ENCODE peak calls at places on chromosomes 16 and 17, in eight cellular contexts. U is brain microvascular endothelial cell, D is neural crest cell, J is IMR-90, L is WERI-Rb-1, K is GM12865, E is HCT116, M is pancreas. C is an unnamed sample.

GRCh38 chr17:14312522-14312921 is 11.6 kb downstream of the HS3ST3B1 start:
- DNase-seq in J (no peak), L (no peak), U (no peak), K (no peak), D (no peak), M (no peak), E (no peak), C (no peak)

GRCh38 chr17:50266384-50267073 is 7.7 kb upstream of the TMEM92 start:
- DNase-seq in K (no peak), D (no peak), E (no peak), L (peak), J (peak), U (peak), M (peak), C (no peak)

GRCh38 chr16:27169511-27170071 is 33.7 kb upstream of the KDM8 start:
- DNase-seq in J (peak), D (no peak), M (no peak), L (no peak), K (peak), U (peak), E (no peak), C (no peak)

GRCh38 chr17:2053380-2054261 is 1.3 kb upstream of the HIC1 start:
- DNase-seq in K (peak), U (no peak), D (peak), E (no peak), J (peak), M (no peak), L (peak), C (no peak)

GRCh38 chr16:80594756-80595155 is 54.0 kb downstream of the DYNLRB2 start:
- DNase-seq in E (no peak), L (no peak), J (peak), U (no peak), M (no peak), D (no peak), K (no peak), C (no peak)

GRCh38 chr17:17041018-17041521 is 1.2 kb upstream of the MPRIP start:
- DNase-seq in U (peak), E (no peak), J (peak), L (peak), M (peak), K (no peak), D (no peak), C (no peak)

GRCh38 chr17:56694825-56695224 is 101.3 kb downstream of the NOG start:
- DNase-seq in E (no peak), M (no peak), L (no peak), U (no peak), D (no peak), K (no peak), J (peak), C (no peak)

GRCh38 chr17:77420476-77420803 is 279.7 kb downstream of the SEC14L1 start:
- DNase-seq in L (peak), M (no peak), D (no peak), U (no peak), J (no peak), E (no peak), K (no peak), C (no peak)

DNA sequence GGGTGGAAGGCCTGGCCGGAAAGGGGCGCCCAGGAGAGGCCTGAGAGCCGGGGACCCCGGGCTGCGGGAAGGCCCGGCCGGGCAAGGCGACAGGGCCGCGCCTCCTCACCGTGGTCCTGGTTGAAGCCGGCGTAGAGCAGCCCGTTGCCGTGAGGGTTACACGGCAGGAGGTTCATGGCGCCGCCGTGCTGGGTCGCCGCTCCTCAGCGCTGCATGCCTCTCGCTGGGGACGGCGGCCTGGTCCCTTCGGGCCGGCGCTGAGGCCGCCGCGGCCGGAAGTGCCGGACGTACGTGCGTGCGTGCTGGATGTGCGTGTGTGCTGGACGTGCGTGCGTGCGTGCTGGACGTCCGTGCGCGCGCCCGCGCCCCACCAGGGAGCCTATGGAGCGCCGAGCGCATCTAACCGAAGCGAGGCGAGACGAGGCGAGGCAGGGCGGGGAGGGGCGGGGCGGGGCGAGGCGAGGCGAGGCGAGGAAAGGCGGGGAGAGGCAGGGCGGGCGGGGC is at the start of gene WDR45B:
- DNase-seq in L (peak), E (peak), U (peak), K (peak), J (peak), M (peak), D (peak), C (peak)
- TF ChIP-seq CTCF in L (no peak), E (no peak), U (no peak), K (no peak), J (no peak), M (no peak), D (no peak), C (no peak)

GRCh38 chr16:23082161-23082788 is 67.0 kb downstream of the USP31 start:
- DNase-seq in E (no peak), J (no peak), L (peak), M (no peak), D (no peak), K (no peak), U (no peak), C (no peak)

GRCh38 chr16:23079683-23080221 is 69.5 kb downstream of the USP31 start:
- DNase-seq in E (no peak), L (no peak), U (no peak), M (no peak), D (no peak), J (no peak), K (no peak), C (no peak)

GRCh38 chr16:23080329-23080728 is 68.9 kb downstream of the USP31 start:
- DNase-seq in M (no peak), E (no peak), U (no peak), J (no peak), D (no peak), L (no peak), K (no peak), C (no peak)

GRCh38 chr16:23080747-23081146 is 68.5 kb downstream of the USP31 start:
- DNase-seq in U (no peak), M (no peak), D (no peak), K (no peak), L (no peak), E (no peak), J (no peak), C (no peak)

DNA sequence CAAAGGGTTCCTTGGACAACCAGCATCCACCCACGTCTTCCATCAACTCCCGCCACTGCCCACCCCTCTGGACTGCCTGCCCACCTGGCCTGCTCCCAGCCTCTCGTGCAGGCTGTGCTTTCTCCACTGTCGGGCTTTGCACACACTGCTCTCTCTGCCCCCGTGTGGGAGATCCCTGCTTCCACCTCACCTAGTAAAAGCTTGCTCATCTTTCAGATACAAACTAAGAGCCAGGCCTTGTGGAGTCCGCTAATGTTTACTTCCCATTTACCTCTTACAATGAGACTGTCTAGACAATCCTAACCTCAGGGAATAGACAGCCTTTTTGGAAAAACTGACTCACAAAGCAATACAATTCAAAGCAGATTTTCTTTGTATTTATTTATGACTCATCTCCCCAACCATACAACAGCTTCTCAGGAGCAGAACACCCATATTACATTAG is 67.6 kb downstream of the USP31 start:
- DNase-seq in K (no peak), M (no peak), J (peak), D (no peak), L (no peak), U (peak), E (no peak), C (no peak)
- TF ChIP-seq CTCF in K (no peak), M (no peak), J (no peak), D (no peak), L (no peak), U (peak), E (no peak), C (no peak)

DNA sequence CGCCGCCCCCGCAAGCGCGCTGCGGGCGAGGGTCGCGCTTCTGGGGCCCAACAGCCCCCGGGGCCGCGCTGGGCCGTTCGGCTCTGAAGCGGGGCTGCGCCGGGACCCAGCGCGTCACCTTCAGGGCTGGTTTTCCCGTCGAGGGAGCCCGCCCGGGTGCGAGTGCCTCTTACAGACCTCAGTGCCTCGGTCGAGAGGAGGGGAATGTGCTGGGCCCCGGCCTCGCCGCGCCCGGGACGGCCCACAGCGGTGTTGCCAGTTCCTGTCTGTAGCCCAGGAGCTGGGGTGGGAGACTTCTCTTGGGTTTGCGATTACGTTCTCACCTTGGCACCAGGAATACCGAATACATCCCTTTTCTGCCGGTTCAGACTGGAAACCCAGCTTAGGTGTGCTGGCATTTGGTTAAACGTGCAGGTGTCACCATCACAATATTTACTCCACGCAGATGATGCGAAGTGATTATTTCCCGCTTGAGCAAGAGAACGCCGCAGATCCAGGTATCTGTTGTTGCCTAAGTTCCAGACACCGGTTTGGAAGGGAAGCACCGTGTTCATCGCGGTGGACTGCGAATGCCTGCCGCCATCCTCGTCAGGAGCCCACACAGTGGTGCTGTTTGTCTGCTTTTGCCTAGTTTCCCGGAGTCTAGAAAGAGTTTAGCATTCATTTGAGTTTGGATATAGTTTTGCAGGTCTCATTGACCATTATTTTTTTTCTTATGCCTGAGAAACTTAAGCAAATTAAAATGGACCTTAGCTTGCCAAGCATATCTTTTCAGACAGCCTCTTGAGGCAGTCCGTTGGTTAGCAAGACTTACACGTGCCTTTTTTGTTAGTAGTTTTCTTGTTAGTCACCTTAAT is 915 bp downstream of the MAP1LC3B start:
- DNase-seq in K (peak), E (no peak), U (no peak), D (peak), L (no peak), J (peak), M (peak), C (no peak)
- TF ChIP-seq CTCF in K (peak), E (no peak), U (peak), D (no peak), L (no peak), J (peak), M (no peak), C (peak)

GRCh38 chr17:66900126-66901010 is 64.1 kb upstream of the CACNG4 start:
- DNase-seq in U (no peak), L (no peak), J (peak), E (peak), D (no peak), K (no peak), M (no peak), C (no peak)
- TF ChIP-seq CTCF in U (peak), L (peak), J (peak), E (peak), D (peak), K (no peak), M (no peak), C (peak)

DNA sequence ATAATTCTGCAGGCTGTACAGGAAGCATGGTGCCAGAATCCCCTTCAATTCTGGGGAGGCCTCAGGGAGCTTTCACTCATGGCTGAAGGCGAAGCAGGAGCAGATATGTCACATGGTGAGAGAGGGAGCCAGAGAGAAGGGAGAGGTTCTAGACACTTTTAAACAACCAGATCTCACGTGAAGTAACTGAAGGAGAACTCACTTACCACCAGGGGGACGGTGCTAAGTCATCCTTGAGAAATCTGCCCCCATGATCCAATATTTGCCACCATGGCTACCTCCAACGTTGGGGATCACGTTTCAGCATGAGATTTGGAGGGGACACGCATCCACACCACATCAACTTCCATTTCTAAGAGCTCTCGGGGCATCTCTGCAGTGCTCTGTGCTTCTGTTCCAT is 37.4 kb upstream of the GNA13 start:
- DNase-seq in U (no peak), D (no peak), J (no peak), L (no peak), M (no peak), E (no peak), K (no peak), C (no peak)
- TF ChIP-seq CTCF in U (peak), D (peak), J (peak), L (peak), M (no peak), E (no peak), K (no peak), C (no peak)

GRCh38 chr16:4183258-4184037 is 58.4 kb downstream of the SRL start:
- DNase-seq in J (peak), D (peak), L (peak), E (peak), K (peak), U (peak), M (peak), C (peak)
- TF ChIP-seq CTCF in J (no peak), D (no peak), L (no peak), E (no peak), K (no peak), U (peak), M (no peak), C (no peak)

GRCh38 chr16:23597003-23597756 is 1.1 kb upstream of the NDUFAB1 start:
- DNase-seq in L (peak), M (no peak), K (peak), D (peak), J (no peak), E (peak), U (no peak), C (no peak)
- TF ChIP-seq CTCF in L (peak), M (no peak), K (peak), D (no peak), J (no peak), E (peak), U (peak), C (peak)

DNA sequence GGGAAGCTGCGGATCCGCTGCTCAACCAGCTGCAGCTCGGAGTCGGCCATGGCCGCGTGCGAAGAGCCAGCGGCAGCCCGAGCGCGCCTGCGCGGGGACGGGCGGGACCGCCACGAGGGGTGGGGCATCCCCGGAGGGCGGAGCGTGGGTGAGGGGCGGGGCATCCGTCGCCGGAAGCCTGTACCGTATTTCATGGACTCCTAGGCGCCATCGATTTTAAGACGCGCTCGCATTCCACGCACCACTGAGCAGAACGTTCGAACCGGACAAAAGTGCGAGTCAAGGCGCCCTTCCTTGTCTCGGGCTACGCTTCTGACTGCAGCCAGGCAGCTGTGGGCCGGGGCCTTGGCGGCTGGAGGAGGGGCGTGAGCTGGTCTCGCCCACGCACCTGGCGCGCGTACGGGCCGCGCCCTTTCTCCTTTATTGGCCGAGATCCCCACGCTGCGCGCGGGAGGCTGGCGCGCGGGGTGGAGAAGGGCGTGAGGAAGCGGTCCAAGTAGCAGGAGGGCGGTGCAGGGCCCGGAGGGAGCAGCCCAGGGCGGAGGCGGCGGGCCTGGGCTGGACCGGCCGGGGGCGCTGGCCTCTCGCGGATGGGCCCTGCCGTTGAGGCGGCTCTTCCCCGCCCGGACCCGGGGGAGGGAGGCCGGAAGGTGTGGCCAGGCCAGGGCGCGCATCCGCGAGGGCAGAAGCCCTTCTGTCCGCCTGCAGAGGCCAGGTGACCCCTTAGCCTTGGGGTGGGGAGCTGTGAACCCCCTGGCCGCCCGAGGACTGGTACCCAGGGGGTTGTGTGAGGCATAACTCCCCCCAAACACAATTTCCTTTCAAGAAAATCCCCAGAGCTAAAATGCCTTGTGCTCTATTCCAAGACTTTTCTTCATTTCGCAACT is at the start of gene APRT:
- DNase-seq in K (peak), E (peak), L (peak), D (peak), J (peak), U (peak), M (peak), C (peak)
- TF ChIP-seq CTCF in K (peak), E (no peak), L (peak), D (peak), J (peak), U (no peak), M (no peak), C (peak)

DNA sequence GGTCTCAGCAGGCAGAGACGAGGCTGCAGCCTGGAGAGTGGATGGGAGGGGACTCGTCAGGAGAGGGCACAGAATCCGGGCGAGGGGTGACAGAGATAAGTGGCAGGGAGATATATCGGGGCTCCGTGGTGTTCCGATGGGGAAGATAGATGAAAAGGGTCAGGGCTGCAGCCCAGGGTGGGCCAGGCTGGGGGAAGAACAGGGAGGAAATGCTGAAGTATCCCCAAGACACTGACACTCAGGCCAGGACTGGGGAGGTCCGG is 2.1 kb downstream of the LGALS3BP start:
- DNase-seq in E (no peak), K (no peak), D (no peak), L (no peak), M (no peak), U (no peak), J (no peak), C (no peak)
- TF ChIP-seq CTCF in E (no peak), K (no peak), D (no peak), L (no peak), M (no peak), U (no peak), J (no peak), C (no peak)

GRCh38 chr17:73215414-73215813 is 22.6 kb downstream of the COG1 start:
- DNase-seq in J (no peak), M (no peak), L (no peak), U (no peak), D (no peak), K (no peak), E (no peak), C (no peak)
- TF ChIP-seq CTCF in J (no peak), M (no peak), L (peak), U (peak), D (peak), K (peak), E (no peak), C (no peak)

C was measured in D721Med.